ENCODE peak calls at places on chromosomes 13 and 19, in ten cellular contexts. H is astrocyte of the spinal cord, J is BE2C, X is AG09309, W is cardiac muscle cell, Y is HFF-Myc, B is esophagus muscularis mucosa, V is thoracic aorta, F is fibroblast of lung, Q is pancreas. C is an unnamed sample.

GRCh38 chr19:29806098-29806866 is 5.5 kb upstream of the CCNE1 start:
- DNase-seq in H (no peak), J (peak), X (no peak), W (peak), Y (no peak), B (no peak), V (no peak), F (peak), Q (no peak), C (peak)

GRCh38 chr19:5186293-5187050 is 154.1 kb downstream of the PTPRS start:
- DNase-seq in H (peak), J (no peak), X (peak), W (peak), Y (peak), B (no peak), V (no peak), F (peak), Q (no peak), C (no peak)

GRCh38 chr13:30829145-30829544 is 76.9 kb upstream of the MEDAG start:
- DNase-seq in H (peak), J (no peak), X (no peak), W (peak), Y (peak), B (no peak), V (no peak), F (peak), Q (no peak), C (no peak)

GRCh38 chr13:24742986-24743385 is 21.0 kb upstream of the RNF17 start:
- DNase-seq in H (no peak), J (no peak), X (no peak), W (no peak), Y (no peak), B (no peak), V (no peak), F (no peak), Q (no peak), C (no peak)

GRCh38 chr19:10295305-10295846 is 5.6 kb downstream of the ICAM5 start:
- DNase-seq in H (no peak), J (no peak), X (no peak), W (peak), Y (no peak), B (no peak), V (no peak), F (no peak), Q (no peak), C (no peak)

GRCh38 chr13:109144693-109145437 is 515.5 kb downstream of the MYO16 start:
- DNase-seq in H (no peak), J (no peak), X (no peak), W (no peak), Y (no peak), B (no peak), V (no peak), F (no peak), Q (no peak), C (no peak)

GRCh38 chr19:33085570-33086128 is 4.7 kb downstream of the GPATCH1 start:
- DNase-seq in H (no peak), J (no peak), X (no peak), W (no peak), Y (no peak), B (no peak), V (no peak), F (no peak), Q (no peak), C (no peak)

GRCh38 chr19:42028304-42029216 is 34.5 kb upstream of the ATP1A3 start:
- DNase-seq in H (no peak), J (peak), X (no peak), W (no peak), Y (no peak), B (no peak), V (no peak), F (no peak), Q (no peak), C (no peak)

GRCh38 chr19:51799311-51799997 is 4.5 kb downstream of the FPR3 start:
- DNase-seq in H (peak), J (peak), X (peak), W (peak), Y (peak), B (peak), V (peak), F (peak), Q (no peak), C (peak)

GRCh38 chr19:13953021-13953531 is 767 bp downstream of the DCAF15 start:
- DNase-seq in H (peak), J (no peak), X (peak), W (peak), Y (no peak), B (no peak), V (no peak), F (peak), Q (no peak), C (no peak)

GRCh38 chr13:110374644-110375370 is 67.7 kb downstream of the COL4A2 start:
- DNase-seq in H (no peak), J (no peak), X (no peak), W (no peak), Y (no peak), B (no peak), V (no peak), F (no peak), Q (no peak), C (no peak)

GRCh38 chr13:105774739-105775460 is 760.6 kb downstream of the EFNB2 start:
- DNase-seq in H (peak), J (no peak), X (no peak), W (no peak), Y (no peak), B (no peak), V (no peak), F (peak), Q (no peak), C (peak)

GRCh38 chr13:72585254-72585653 is 142.2 kb downstream of the MZT1 start:
- DNase-seq in H (no peak), J (no peak), X (no peak), W (no peak), Y (no peak), B (no peak), V (no peak), F (peak), Q (no peak), C (no peak)

GRCh38 chr13:111322916-111323331 is 2.5 kb downstream of the TEX29 start:
- DNase-seq in H (no peak), J (no peak), X (no peak), W (no peak), Y (no peak), B (no peak), V (no peak), F (no peak), Q (no peak), C (no peak)

GRCh38 chr19:54189668-54190502 is 505 bp upstream of the MBOAT7 start:
- DNase-seq in H (peak), J (peak), X (peak), W (peak), Y (peak), B (peak), V (peak), F (peak), Q (peak), C (peak)

GRCh38 chr19:21638776-21639175 is 128.6 kb downstream of the ZNF100 start:
- DNase-seq in H (no peak), J (no peak), X (no peak), W (no peak), Y (no peak), B (no peak), V (no peak), F (no peak), Q (no peak), C (no peak)

GRCh38 chr19:10478903-10479384 is 24.2 kb downstream of the KEAP1 start:
- DNase-seq in H (peak), J (peak), X (no peak), W (peak), Y (peak), B (peak), V (peak), F (peak), Q (peak), C (no peak)

GRCh38 chr19:18091217-18091608 is 4.5 kb upstream of the IL12RB1 start:
- DNase-seq in H (no peak), J (no peak), X (no peak), W (no peak), Y (no peak), B (no peak), V (no peak), F (no peak), Q (no peak), C (no peak)

GRCh38 chr13:45337803-45338202 is 3.2 kb downstream of the TPT1 start:
- DNase-seq in H (no peak), J (no peak), X (no peak), W (no peak), Y (no peak), B (no peak), V (no peak), F (no peak), Q (no peak), C (no peak)

GRCh38 chr13:99299545-99300341 is 7.5 kb downstream of the GPR183 start:
- DNase-seq in H (no peak), J (no peak), X (no peak), W (no peak), Y (no peak), B (no peak), V (no peak), F (no peak), Q (no peak), C (no peak)

GRCh38 chr19:3423183-3423829 is 56.9 kb downstream of the NFIC start:
- DNase-seq in H (peak), J (peak), X (no peak), W (peak), Y (no peak), B (no peak), V (no peak), F (no peak), Q (no peak), C (no peak)

GRCh38 chr13:58852076-58852475 is 1220.5 kb downstream of the PCDH17 start:
- DNase-seq in H (peak), J (no peak), X (no peak), W (no peak), Y (no peak), B (no peak), V (no peak), F (peak), Q (no peak), C (no peak)

GRCh38 chr13:77815330-77815729 is 103.3 kb downstream of the EDNRB start:
- DNase-seq in H (no peak), J (no peak), X (no peak), W (peak), Y (no peak), B (no peak), V (no peak), F (no peak), Q (no peak), C (no peak)

GRCh38 chr13:51380269-51380668 is 40.8 kb downstream of the SERPINE3 start:
- DNase-seq in H (peak), J (no peak), X (no peak), W (peak), Y (no peak), B (no peak), V (no peak), F (peak), Q (no peak), C (peak)

GRCh38 chr13:99982741-99983400 is 1.3 kb downstream of the ZIC2 start:
- DNase-seq in H (no peak), J (no peak), X (no peak), W (no peak), Y (no peak), B (peak), V (no peak), F (no peak), Q (no peak), C (no peak)

GRCh38 chr13:64553411-64554129 is 2676.6 kb downstream of the PCDH9 start:
- DNase-seq in H (no peak), J (no peak), X (no peak), W (peak), Y (no peak), B (no peak), V (no peak), F (peak), Q (no peak), C (no peak)

GRCh38 chr19:32866061-32866460 is 3.5 kb downstream of the SLC7A9 start:
- DNase-seq in H (no peak), J (no peak), X (no peak), W (no peak), Y (no peak), B (no peak), V (no peak), F (no peak), Q (no peak), C (no peak)

GRCh38 chr19:33988601-33989000 is 183.7 kb upstream of the LSM14A start:
- DNase-seq in H (no peak), J (no peak), X (peak), W (no peak), Y (no peak), B (no peak), V (no peak), F (no peak), Q (no peak), C (no peak)

GRCh38 chr13:91609353-91609752 is 210.9 kb downstream of the GPC5 start:
- DNase-seq in H (peak), J (peak), X (no peak), W (peak), Y (no peak), B (no peak), V (no peak), F (peak), Q (no peak), C (no peak)

GRCh38 chr19:12065100-12065538 is 588 bp downstream of the ZNF844 start:
- DNase-seq in H (peak), J (peak), X (peak), W (peak), Y (no peak), B (no peak), V (no peak), F (peak), Q (no peak), C (no peak)

GRCh38 chr13:59038824-59039223 is 1124.9 kb downstream of the DIAPH3 start:
- DNase-seq in H (peak), J (no peak), X (no peak), W (peak), Y (no peak), B (no peak), V (no peak), F (peak), Q (no peak), C (no peak)

GRCh38 chr13:40798380-40798779 is 9.0 kb downstream of the SLC25A15 start:
- DNase-seq in H (no peak), J (no peak), X (no peak), W (no peak), Y (no peak), B (no peak), V (no peak), F (no peak), Q (no peak), C (no peak)

GRCh38 chr19:29923653-29924052 is 18.4 kb upstream of the URI1 start:
- DNase-seq in H (no peak), J (no peak), X (no peak), W (no peak), Y (no peak), B (no peak), V (no peak), F (no peak), Q (no peak), C (no peak)

GRCh38 chr19:8697671-8698432 is 743 bp downstream of the ACTL9 start:
- DNase-seq in H (no peak), J (no peak), X (no peak), W (no peak), Y (no peak), B (no peak), V (no peak), F (no peak), Q (no peak), C (no peak)
- TF ChIP-seq CTCF in H (peak), J (no peak), X (no peak), W (peak), Y (no peak), B (no peak), V (no peak), F (no peak), Q (no peak), C (no peak)

DNA sequence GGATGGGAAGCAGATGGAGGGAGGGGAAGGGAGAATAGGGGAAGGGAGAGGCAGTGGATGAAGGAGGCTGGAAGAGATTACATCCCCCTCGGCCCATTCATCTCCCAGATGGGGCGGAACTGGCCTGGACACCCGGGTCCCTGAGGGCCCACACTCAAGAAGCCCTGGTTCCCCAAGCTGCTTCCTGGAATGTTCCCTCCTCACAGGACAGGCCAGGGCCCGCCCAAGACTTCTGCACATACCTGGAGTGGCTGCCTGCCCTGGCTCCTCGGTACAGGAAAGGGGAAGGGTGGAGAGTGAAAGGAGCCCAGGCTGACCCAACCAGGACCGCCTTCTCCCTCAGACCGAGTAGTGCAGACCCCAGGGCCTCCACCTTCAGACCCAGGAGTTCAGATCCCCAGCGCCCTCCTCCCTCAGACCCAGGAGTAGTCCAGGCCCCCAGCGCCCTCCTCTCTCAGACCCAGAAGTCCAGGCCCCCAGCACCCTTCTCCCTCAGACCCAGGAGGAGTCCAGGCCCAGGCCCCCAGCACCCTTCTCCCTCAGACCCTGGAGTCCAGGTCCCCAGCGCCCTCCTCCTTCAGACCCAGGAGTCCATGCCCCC is 489 bp downstream of the NTF4 start:
- DNase-seq in H (no peak), J (no peak), X (no peak), W (no peak), Y (no peak), B (no peak), V (no peak), F (no peak), Q (no peak), C (no peak)
- H3K4me3 ChIP-seq in H (no peak), J (no peak), X (no peak), W (peak), Y (no peak), B (no peak), V (no peak), F (no peak), Q (no peak), C (no peak)

DNA sequence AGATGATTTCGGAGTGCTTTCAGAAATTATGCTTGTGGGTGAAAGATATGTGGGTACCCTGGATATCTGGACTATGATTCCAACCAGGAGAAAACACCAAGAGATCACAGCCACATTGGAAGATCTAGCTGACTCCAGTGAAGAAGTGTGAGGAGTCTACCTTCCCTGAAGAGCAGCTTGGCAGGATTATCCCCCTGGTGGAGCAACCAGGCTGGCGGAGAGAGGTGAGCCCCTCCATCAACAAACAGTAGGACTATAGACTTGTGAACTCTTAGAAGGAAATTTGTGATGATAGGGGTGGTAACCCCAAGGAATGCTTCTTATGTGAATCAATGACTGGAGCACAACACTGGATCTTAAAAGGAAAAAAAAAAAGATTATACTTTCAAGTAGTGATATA is 47.8 kb upstream of the DIAPH3 start:
- DNase-seq in H (no peak), J (no peak), X (no peak), W (no peak), Y (no peak), B (no peak), V (no peak), F (no peak), Q (no peak), C (no peak)
- TF ChIP-seq CTCF in H (no peak), J (no peak), X (no peak), W (no peak), Y (no peak), B (no peak), V (no peak), F (no peak), Q (no peak), C (no peak)

DNA sequence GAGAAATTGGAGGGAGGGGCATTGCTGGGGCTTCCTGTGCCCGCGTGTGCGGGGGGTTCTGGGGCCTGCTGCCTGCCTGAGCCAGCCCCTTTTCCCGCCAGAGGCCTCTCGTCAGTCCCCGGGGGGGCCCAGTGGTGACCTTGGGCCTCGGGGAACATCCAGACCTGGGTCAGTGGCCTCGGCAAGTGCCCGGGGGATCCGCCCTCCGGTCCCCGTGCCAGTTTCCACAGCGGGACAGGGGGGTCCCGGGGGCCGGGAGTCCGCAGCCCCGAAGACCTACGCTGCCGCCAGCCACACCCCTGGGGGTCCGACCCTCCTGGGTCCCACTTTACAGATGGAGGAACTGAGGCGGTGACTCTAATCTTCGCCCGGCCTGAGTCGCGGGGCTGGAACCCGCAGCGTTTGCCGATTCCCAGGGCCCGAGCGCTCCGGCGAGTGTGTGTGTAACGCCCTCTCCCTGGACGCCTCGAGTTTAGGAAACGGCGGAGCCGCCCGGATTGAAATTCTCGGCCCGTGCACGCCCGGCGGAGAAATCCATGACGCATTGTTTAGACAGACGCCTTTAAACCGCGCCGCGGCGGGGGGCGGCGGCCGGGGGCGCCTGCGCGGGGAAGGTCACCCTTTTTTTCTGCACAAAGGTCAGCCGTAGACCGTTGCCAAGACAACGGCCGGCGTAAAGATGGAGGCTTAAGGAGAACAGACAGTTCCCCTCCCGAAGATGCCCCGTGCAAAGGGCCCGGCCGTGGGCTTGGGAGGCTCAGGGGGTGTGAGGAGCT is 39.3 kb downstream of the EFNA2 start:
- DNase-seq in H (peak), J (peak), X (no peak), W (peak), Y (peak), B (no peak), V (no peak), F (peak), Q (peak), C (peak)
- H3K4me3 ChIP-seq in H (peak), J (peak), X (peak), W (peak), Y (peak), B (peak), V (peak), F (peak), Q (no peak), C (peak)

GRCh38 chr13:26376430-26376829 is 122.5 kb downstream of the CDK8 start:
- DNase-seq in H (no peak), J (no peak), X (no peak), W (no peak), Y (no peak), B (no peak), V (no peak), F (no peak), Q (no peak), C (no peak)

GRCh38 chr13:26380930-26381329 is 127.0 kb downstream of the CDK8 start:
- DNase-seq in H (no peak), J (no peak), X (no peak), W (no peak), Y (no peak), B (no peak), V (no peak), F (no peak), Q (no peak), C (no peak)

GRCh38 chr13:26379831-26380230 is 125.9 kb downstream of the CDK8 start:
- DNase-seq in H (no peak), J (no peak), X (no peak), W (no peak), Y (no peak), B (no peak), V (no peak), F (no peak), Q (no peak), C (no peak)

GRCh38 chr13:26378116-26378515 is 124.2 kb downstream of the CDK8 start:
- DNase-seq in H (no peak), J (no peak), X (no peak), W (no peak), Y (no peak), B (no peak), V (no peak), F (no peak), Q (no peak), C (no peak)

DNA sequence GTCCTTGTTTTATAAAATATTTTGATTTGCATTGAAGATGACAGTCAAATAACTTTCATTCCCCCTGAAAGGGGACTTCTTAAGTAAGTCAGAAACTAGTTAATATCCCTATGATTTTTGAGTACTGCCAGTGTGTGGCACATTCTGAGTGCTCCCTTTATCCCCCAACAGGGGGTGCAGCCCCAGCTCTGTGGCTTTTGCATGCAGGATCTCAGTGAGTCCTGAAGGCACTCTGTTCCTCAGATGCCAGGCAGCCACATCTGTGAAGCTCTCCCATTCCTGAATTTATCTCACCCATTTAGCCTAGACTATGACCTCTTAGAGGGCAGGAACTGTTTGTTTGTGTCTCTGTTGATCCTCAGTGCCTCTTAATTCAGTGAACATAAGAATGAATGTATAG is 123.1 kb downstream of the CDK8 start:
- DNase-seq in H (no peak), J (peak), X (no peak), W (peak), Y (no peak), B (no peak), V (no peak), F (peak), Q (no peak), C (no peak)
- TF ChIP-seq CTCF in H (peak), J (peak), X (peak), W (peak), Y (peak), B (no peak), V (peak), F (peak), Q (no peak), C (peak)

GRCh38 chr19:6719540-6719861 is 949 bp downstream of the C3 start:
- DNase-seq in H (no peak), J (no peak), X (no peak), W (no peak), Y (no peak), B (no peak), V (no peak), F (no peak), Q (no peak), C (no peak)
- H3K4me3 ChIP-seq in H (no peak), J (no peak), X (no peak), W (no peak), Y (no peak), B (peak), V (no peak), F (no peak), Q (peak), C (no peak)

C was measured in retinal pigment epithelial cell.